ENCODE peak calls at places on chromosomes 1 and 21, in nine cellular contexts. R, K, W, N, Q, O, I, Y and C are unnamed samples.

GRCh38 chr1:232274236-232274855 is 355.6 kb downstream of the SIPA1L2 start:
- DNase-seq in K (no peak), I (no peak), Y (no peak), Q (no peak), W (no peak), N (no peak), R (no peak), O (no peak), C (peak)

GRCh38 chr1:20266141-20266540 is 24.5 kb upstream of the VWA5B1 start:
- DNase-seq in O (no peak), W (no peak), K (no peak), R (no peak), N (no peak), I (no peak), Y (no peak), Q (no peak), C (no peak)

GRCh38 chr21:21898801-21899200 is 900.6 kb downstream of the NCAM2 start:
- DNase-seq in O (no peak), R (no peak), I (no peak), N (no peak), Q (no peak), K (no peak), W (no peak), Y (no peak), C (no peak)

GRCh38 chr1:237799762-237800474 is 90.8 kb downstream of the ZP4 start:
- DNase-seq in Q (no peak), N (no peak), Y (no peak), W (peak), R (peak), K (no peak), I (peak), O (peak), C (peak)

GRCh38 chr1:77882411-77882810 is 6.0 kb upstream of the NEXN start:
- DNase-seq in W (no peak), O (no peak), K (no peak), N (no peak), R (no peak), Y (no peak), I (no peak), Q (no peak), C (no peak)

GRCh38 chr1:201461783-201462441 is 7.1 kb downstream of the PHLDA3 start:
- DNase-seq in Y (peak), K (peak), Q (peak), N (peak), O (peak), I (no peak), R (peak), W (peak), C (no peak)

GRCh38 chr1:213200630-213201029 is 149.6 kb downstream of the RPS6KC1 start:
- DNase-seq in Q (no peak), Y (no peak), I (no peak), O (no peak), K (no peak), N (no peak), R (no peak), W (no peak), C (no peak)

GRCh38 chr21:41612674-41613250 is 104.8 kb upstream of the TMPRSS2 start:
- DNase-seq in R (peak), K (no peak), Y (peak), N (no peak), O (peak), W (peak), I (no peak), Q (peak), C (peak)

GRCh38 chr21:42518216-42518615 is 4.6 kb downstream of the SLC37A1 start:
- DNase-seq in K (no peak), R (no peak), I (no peak), N (peak), O (no peak), W (no peak), Y (peak), Q (peak), C (no peak)

GRCh38 chr1:76292418-76293184 is 218.1 kb downstream of the ST6GALNAC3 start:
- DNase-seq in Q (no peak), R (no peak), N (no peak), K (no peak), W (no peak), O (no peak), Y (no peak), I (no peak), C (no peak)

GRCh38 chr1:37038079-37038702 is 3.9 kb upstream of the GRIK3 start:
- DNase-seq in N (peak), Q (no peak), K (no peak), I (no peak), Y (no peak), W (no peak), O (peak), R (no peak), C (peak)

GRCh38 chr1:230103341-230104173 is 36.5 kb downstream of the GALNT2 start:
- DNase-seq in Y (no peak), O (no peak), K (no peak), W (no peak), Q (no peak), I (no peak), N (no peak), R (no peak), C (no peak)

GRCh38 chr1:29672955-29673507 is 436.7 kb downstream of the PTPRU start:
- DNase-seq in K (no peak), N (no peak), W (no peak), I (no peak), R (peak), O (no peak), Q (no peak), Y (peak), C (no peak)

GRCh38 chr21:32380940-32381339 is 11.9 kb downstream of the URB1 start:
- DNase-seq in I (no peak), O (no peak), W (no peak), N (no peak), Q (no peak), Y (no peak), K (peak), R (no peak), C (no peak)

GRCh38 chr1:76577818-76578185 is 289.5 kb upstream of the ST6GALNAC5 start:
- DNase-seq in K (no peak), Q (no peak), O (no peak), R (no peak), Y (no peak), W (no peak), N (no peak), I (no peak), C (no peak)

GRCh38 chr21:35206141-35207125 is 157.3 kb upstream of the RUNX1 start:
- DNase-seq in W (peak), O (peak), R (peak), K (peak), I (no peak), Y (no peak), N (no peak), Q (no peak), C (no peak)

GRCh38 chr21:46295177-46295711 is 9.1 kb downstream of the YBEY start:
- DNase-seq in R (no peak), W (no peak), O (peak), K (no peak), I (no peak), Q (no peak), N (no peak), Y (no peak), C (peak)

GRCh38 chr1:181347495-181348390 is 135.6 kb upstream of the CACNA1E start:
- DNase-seq in N (no peak), K (no peak), Q (no peak), I (no peak), W (no peak), O (no peak), R (no peak), Y (no peak), C (no peak)

GRCh38 chr1:62682531-62682930 is 5.7 kb downstream of the DOCK7 start:
- DNase-seq in O (no peak), K (no peak), Q (no peak), Y (no peak), W (no peak), R (no peak), N (no peak), I (no peak), C (no peak)

GRCh38 chr1:192378276-192378675 is 61.5 kb downstream of the RGS21 start:
- DNase-seq in Q (no peak), R (no peak), O (no peak), W (no peak), I (no peak), K (no peak), N (no peak), Y (no peak), C (no peak)

GRCh38 chr1:110160701-110161100 is 10.4 kb downstream of the SLC6A17 start:
- DNase-seq in K (no peak), W (no peak), R (no peak), Y (no peak), Q (no peak), N (no peak), O (no peak), I (no peak), C (no peak)

GRCh38 chr1:207021139-207021861 is 11.3 kb downstream of the C1orf116 start:
- DNase-seq in R (no peak), N (no peak), W (no peak), O (peak), I (no peak), Y (no peak), Q (no peak), K (no peak), C (no peak)

GRCh38 chr1:11062965-11063401 is 3.2 kb upstream of the SRM start:
- DNase-seq in Q (peak), R (no peak), N (no peak), Y (peak), I (no peak), W (no peak), K (no peak), O (no peak), C (no peak)

GRCh38 chr1:228339766-228340685 is 66.6 kb downstream of the TRIM11 start:
- DNase-seq in N (no peak), W (peak), O (no peak), R (no peak), I (no peak), Q (peak), Y (no peak), K (no peak), C (no peak)

GRCh38 chr1:55490556-55490955 is 275.4 kb upstream of the USP24 start:
- DNase-seq in I (no peak), O (no peak), Q (no peak), W (no peak), K (no peak), N (no peak), R (no peak), Y (no peak), C (no peak)

GRCh38 chr1:109977657-109978378 is 6.7 kb upstream of the AHCYL1 start:
- DNase-seq in Q (no peak), N (no peak), I (no peak), K (no peak), Y (peak), W (no peak), R (no peak), O (no peak), C (no peak)

GRCh38 chr21:15788847-15789548 is 59.2 kb downstream of the USP25 start:
- DNase-seq in Y (no peak), W (no peak), R (no peak), I (no peak), K (peak), N (no peak), Q (no peak), O (no peak), C (no peak)

GRCh38 chr1:54834007-54834541 is 33.0 kb upstream of the TTC22 start:
- DNase-seq in N (no peak), I (no peak), Y (no peak), Q (no peak), W (no peak), K (no peak), R (no peak), O (no peak), C (no peak)

GRCh38 chr1:224380003-224380402 is 23.3 kb downstream of the CNIH4 start:
- DNase-seq in I (no peak), W (no peak), Y (no peak), O (no peak), Q (no peak), R (no peak), N (no peak), K (no peak), C (no peak)

DNA sequence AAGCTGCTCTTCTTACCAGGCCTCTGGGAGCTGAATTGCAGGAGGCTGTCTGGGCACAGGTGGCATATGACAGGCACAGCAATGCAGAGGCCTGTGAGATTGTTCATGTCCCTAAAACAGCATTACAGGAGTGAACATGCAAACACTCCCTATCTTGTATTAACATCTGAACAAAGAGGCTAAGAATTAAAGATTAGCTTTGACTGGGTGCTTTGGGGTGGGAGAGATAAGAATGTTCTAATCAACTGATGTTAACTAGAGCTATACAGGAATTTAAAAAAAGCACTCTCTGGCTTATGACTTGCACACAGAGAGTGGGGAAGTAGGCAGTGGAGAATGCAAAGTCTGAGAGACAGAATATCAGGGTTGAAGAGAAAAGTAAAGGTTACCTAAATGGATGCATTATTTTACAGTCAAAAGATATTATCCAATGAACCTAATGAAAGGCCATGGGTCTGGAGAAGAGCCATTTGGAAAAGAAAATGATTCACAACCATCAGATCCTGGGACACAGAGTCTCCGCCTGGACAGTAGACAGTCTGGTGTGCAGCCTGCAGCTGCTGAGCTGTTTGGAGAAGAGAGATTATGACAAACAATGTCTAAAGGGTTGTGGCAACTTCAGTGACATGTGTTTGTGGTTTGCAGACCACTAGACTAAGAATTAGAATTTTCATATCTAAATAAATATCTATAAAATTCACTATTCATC is 20.2 kb downstream of the DPT start:
- DNase-seq in W (no peak), Q (no peak), R (no peak), K (no peak), O (no peak), Y (no peak), N (no peak), I (no peak), C (no peak)
- TF ChIP-seq POLR2AphosphoS5 in W (peak), Q (peak), R (no peak), K (no peak), O (no peak), Y (no peak), N (no peak), I (no peak), C (no peak)

GRCh38 chr1:114490235-114490634 is 20.8 kb downstream of the TRIM33 start:
- DNase-seq in K (no peak), Q (no peak), Y (no peak), O (no peak), R (no peak), N (no peak), W (no peak), I (no peak), C (no peak)
- TF ChIP-seq POLR2AphosphoS5 in K (no peak), Q (no peak), Y (no peak), O (no peak), R (no peak), N (no peak), W (no peak), I (no peak), C (no peak)

GRCh38 chr1:211339631-211340041 is 13.0 kb downstream of the TRAF5 start:
- DNase-seq in I (no peak), W (peak), K (no peak), R (no peak), O (no peak), Q (no peak), N (no peak), Y (peak), C (peak)
- TF ChIP-seq POLR2AphosphoS5 in I (no peak), W (no peak), K (no peak), R (no peak), O (no peak), Q (no peak), N (no peak), Y (no peak), C (no peak)

DNA sequence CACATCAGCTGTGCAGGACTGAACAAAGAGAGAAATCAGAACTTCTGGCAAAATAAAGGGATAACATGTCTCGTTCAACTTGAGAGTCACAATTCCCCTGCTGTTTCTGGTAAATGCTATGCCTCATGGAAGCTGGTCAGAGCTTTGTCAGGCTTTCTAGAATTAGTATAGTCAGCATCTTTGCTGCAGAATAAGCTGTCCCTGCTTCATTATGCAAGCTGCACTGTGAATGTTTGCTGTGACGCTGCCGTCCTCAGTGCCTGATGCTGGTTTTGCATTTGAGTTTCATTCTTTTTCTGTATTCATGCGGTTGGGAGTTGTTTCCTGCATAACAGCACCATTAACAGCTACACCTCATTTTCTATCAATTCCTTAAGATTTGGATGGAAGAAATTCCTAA is 96.4 kb upstream of the KCNJ6 start:
- DNase-seq in I (no peak), O (no peak), W (no peak), R (no peak), Y (no peak), N (no peak), K (no peak), Q (no peak), C (no peak)
- TF ChIP-seq POLR2AphosphoS5 in I (no peak), O (no peak), W (no peak), R (no peak), Y (no peak), N (no peak), K (no peak), Q (no peak), C (no peak)